ENCODE peak calls at places on chromosomes 11 and 22, in nine cellular contexts. J is activated T-cell treated with anti-CD3 and anti-CD28 coated beads, Interleukin-2, amount 50 U/mL, for 72 hours; K is NT2/D1; B is NCI-H2227 treated with DMSO at 0.1 percent for 48 hours; W is activated CD4-positive, alpha-beta T cell treated with anti-CD3 and anti-CD28 coated beads, Interleukin-2, amount 50 U/mL, for 24 hours; A is heart right ventricle; V is coronary artery; N is mammary epithelial cell; S is HEK293T. C is an unnamed sample.
A peak's percentile ranks its signal among the peaks of the same experiment; 100 is the strongest.

GRCh38 chr22:33335611-33336279 is 277.6 kb upstream of the SYN3 start:
- DNase-seq in J (no peak), K (no peak), B (no peak), W (no peak), A (no peak), V (no peak), N (no peak), S (no peak), C (no peak)

GRCh38 chr22:46057762-46058420 is 80.9 kb upstream of the WNT7B start:
- DNase-seq in J (peak; percentile 59), K (no peak), B (no peak), W (no peak), A (peak; percentile 36), V (peak; percentile 81), N (peak; percentile 86), S (no peak), C (no peak)

GRCh38 chr11:128857341-128857740 is 9.8 kb downstream of the KCNJ1 start:
- DNase-seq in J (no peak), K (no peak), B (no peak), W (no peak), A (no peak), V (peak; percentile 59), N (no peak), S (no peak), C (no peak)

GRCh38 chr11:74468058-74468457 is 709 bp upstream of the KCNE3 start:
- DNase-seq in J (no peak), K (no peak), B (no peak), W (no peak), A (no peak), V (no peak), N (no peak), S (no peak), C (no peak)

GRCh38 chr11:76201672-76202412 is 4.5 kb downstream of the WNT11 start:
- DNase-seq in J (no peak), K (no peak), B (no peak), W (no peak), A (peak; percentile 2), V (no peak), N (no peak), S (no peak), C (no peak)

GRCh38 chr11:63871962-63872832 is 33.3 kb downstream of the MARK2 start:
- DNase-seq in J (peak; percentile 52), K (no peak), B (peak; percentile 55), W (no peak), A (peak; percentile 55), V (peak; percentile 92), N (peak; percentile 93), S (peak; percentile 79), C (no peak)

GRCh38 chr11:44708063-44708462 is 18.7 kb upstream of the TSPAN18 start:
- DNase-seq in J (no peak), K (no peak), B (no peak), W (no peak), A (no peak), V (no peak), N (no peak), S (no peak), C (no peak)

GRCh38 chr22:22684605-22685561 is 40.5 kb downstream of the GGTLC2 start:
- DNase-seq in J (peak; percentile 16), K (no peak), B (no peak), W (no peak), A (no peak), V (no peak), N (no peak), S (peak; percentile 46), C (no peak)

GRCh38 chr22:35276019-35276418 is 18.7 kb downstream of the HMGXB4 start:
- DNase-seq in J (no peak), K (no peak), B (no peak), W (no peak), A (no peak), V (no peak), N (no peak), S (no peak), C (no peak)

GRCh38 chr11:88421530-88421929 is 84.0 kb upstream of the CTSC start:
- DNase-seq in J (peak; percentile 61), K (no peak), B (no peak), W (no peak), A (no peak), V (no peak), N (peak; percentile 82), S (no peak), C (no peak)

GRCh38 chr11:18245396-18245795 is 3.1 kb downstream of the SAA2 start:
- DNase-seq in J (no peak), K (no peak), B (no peak), W (no peak), A (no peak), V (no peak), N (peak; percentile 44), S (no peak), C (no peak)

GRCh38 chr11:94815705-94816344 is 47.7 kb downstream of the AMOTL1 start:
- DNase-seq in J (no peak), K (peak; percentile 36), B (no peak), W (no peak), A (no peak), V (no peak), N (peak; percentile 31), S (no peak), C (no peak)

GRCh38 chr11:8749202-8749601 is 66.6 kb downstream of the RPL27A start:
- DNase-seq in J (no peak), K (no peak), B (no peak), W (no peak), A (no peak), V (no peak), N (no peak), S (no peak), C (no peak)

GRCh38 chr22:41935015-41935908 is 8.7 kb upstream of the TNFRSF13C start:
- DNase-seq in J (no peak), K (no peak), B (no peak), W (no peak), A (peak; percentile 59), V (no peak), N (no peak), S (no peak), C (no peak)

GRCh38 chr11:67262731-67263675 is 3.3 kb upstream of the GRK2 start:
- DNase-seq in J (peak; percentile 84), K (peak; percentile 77), B (peak; percentile 81), W (no peak), A (peak; percentile 83), V (peak; percentile 86), N (peak; percentile 81), S (peak; percentile 85), C (peak; percentile 60)

GRCh38 chr11:69170704-69171103 is 15.0 kb downstream of the SMIM38 start:
- DNase-seq in J (no peak), K (no peak), B (no peak), W (no peak), A (no peak), V (no peak), N (peak; percentile 40), S (no peak), C (no peak)

GRCh38 chr22:35582861-35583670 is 34.1 kb downstream of the MB start:
- DNase-seq in J (peak; percentile 46), K (peak; percentile 46), B (peak; percentile 48), W (peak; percentile 22), A (peak; percentile 54), V (no peak), N (no peak), S (peak; percentile 91), C (peak; percentile 30)

GRCh38 chr11:17987826-17988225 is 25.0 kb downstream of the SERGEF start:
- DNase-seq in J (no peak), K (no peak), B (no peak), W (no peak), A (no peak), V (no peak), N (no peak), S (no peak), C (no peak)

GRCh38 chr22:47837703-47838102 is 1075.3 kb downstream of the TBC1D22A start:
- DNase-seq in J (peak; percentile 9), K (peak; percentile 15), B (no peak), W (no peak), A (no peak), V (peak; percentile 28), N (peak; percentile 2), S (no peak), C (no peak)

GRCh38 chr22:24060375-24060788 is 49.3 kb downstream of the CABIN1 start:
- DNase-seq in J (no peak), K (no peak), B (no peak), W (no peak), A (no peak), V (peak; percentile 74), N (peak; percentile 44), S (no peak), C (no peak)

GRCh38 chr11:130464289-130464812 is 15.9 kb downstream of the ADAMTS15 start:
- DNase-seq in J (no peak), K (no peak), B (no peak), W (no peak), A (no peak), V (no peak), N (no peak), S (no peak), C (no peak)

GRCh38 chr11:103773059-103773458 is 263.4 kb upstream of the DDI1 start:
- DNase-seq in J (no peak), K (no peak), B (no peak), W (no peak), A (no peak), V (no peak), N (no peak), S (no peak), C (no peak)

GRCh38 chr22:46846154-46846831 is 83.8 kb downstream of the TBC1D22A start:
- DNase-seq in J (no peak), K (no peak), B (no peak), W (no peak), A (no peak), V (peak; percentile 45), N (peak; percentile 67), S (no peak), C (no peak)

GRCh38 chr11:115126092-115126491 is 378.1 kb downstream of the CADM1 start:
- DNase-seq in J (no peak), K (no peak), B (no peak), W (no peak), A (no peak), V (no peak), N (no peak), S (no peak), C (no peak)

GRCh38 chr11:44348721-44349120 is 38.8 kb upstream of the ALX4 start:
- DNase-seq in J (no peak), K (no peak), B (no peak), W (no peak), A (no peak), V (no peak), N (no peak), S (no peak), C (no peak)

GRCh38 chr11:119481021-119481666 is 58.2 kb upstream of the THY1 start:
- DNase-seq in J (peak; percentile 88), K (peak; percentile 64), B (peak; percentile 32), W (peak; percentile 57), A (peak; percentile 82), V (peak; percentile 85), N (peak; percentile 78), S (peak; percentile 92), C (peak; percentile 99)

GRCh38 chr11:78889698-78890097 is 315.0 kb upstream of the NARS2 start:
- DNase-seq in J (no peak), K (no peak), B (no peak), W (no peak), A (no peak), V (no peak), N (no peak), S (no peak), C (no peak)

GRCh38 chr22:46149493-46149997 is 781 bp upstream of the PPARA start:
- DNase-seq in J (peak; percentile 28), K (no peak), B (no peak), W (no peak), A (peak; percentile 75), V (peak; percentile 87), N (no peak), S (no peak), C (peak; percentile 39)